ENCODE peak calls at places on chromosomes 13 and 19, in four cellular contexts. R, M, G and L are unnamed samples.

GRCh38 chr13:22897571-22898314 is 283.0 kb upstream of the SGCG start:
- DNase-seq in G (no peak), M (no peak), R (no peak), L (no peak)

GRCh38 chr19:4713384-4713951 is 10.2 kb downstream of the DPP9 start:
- DNase-seq in R (peak; percentile 70), G (no peak), M (peak; percentile 93), L (no peak)

GRCh38 chr13:109243311-109243951 is 543.0 kb downstream of the IRS2 start:
- DNase-seq in G (no peak), M (peak; percentile 85), R (no peak), L (no peak)

GRCh38 chr19:45305421-45305820 is 17.3 kb downstream of the CKM start:
- DNase-seq in M (peak; percentile 24), R (no peak), G (no peak), L (no peak)

GRCh38 chr19:2016041-2016807 is 710 bp upstream of the BTBD2 start:
- DNase-seq in R (peak; percentile 81), G (peak; percentile 68), M (peak; percentile 89), L (no peak)

GRCh38 chr19:18053571-18054219 is 33.0 kb downstream of the IL12RB1 start:
- DNase-seq in R (no peak), G (no peak), M (peak; percentile 23), L (no peak)

GRCh38 chr13:79648191-79648590 is 167.2 kb downstream of the NDFIP2 start:
- DNase-seq in G (no peak), R (no peak), M (no peak), L (no peak)

GRCh38 chr13:40137400-40137799 is 481.9 kb downstream of the COG6 start:
- DNase-seq in R (no peak), M (peak; percentile 30), G (no peak), L (no peak)

GRCh38 chr13:112738606-112739005 is 48.8 kb downstream of the ATP11A start:
- DNase-seq in M (no peak), G (no peak), R (no peak), L (no peak)

GRCh38 chr19:39405261-39405912 is 1.3 kb upstream of the ZFP36 start:
- DNase-seq in M (no peak), R (no peak), G (no peak), L (no peak)

GRCh38 chr13:111165611-111166010 is 50.5 kb downstream of the ARHGEF7 start:
- DNase-seq in G (no peak), R (no peak), M (no peak), L (no peak)

GRCh38 chr13:43014162-43014561 is 9.2 kb upstream of the DNAJC15 start:
- DNase-seq in M (no peak), G (no peak), R (no peak), L (no peak)

GRCh38 chr19:19064098-19064722 is 416 bp downstream of the SLC25A42 start:
- DNase-seq in M (no peak), R (no peak), G (no peak), L (no peak)
- TF ChIP-seq CTCF in M (peak; percentile 31), R (no peak), G (peak; percentile 27), L (no peak)

GRCh38 chr19:35994868-35995654 is at the start of gene SDHAF1:
- DNase-seq in M (peak; percentile 94), G (peak; percentile 87), R (peak; percentile 94), L (peak; percentile 73)
- TF ChIP-seq CTCF in M (no peak), G (no peak), R (no peak), L (no peak)

GRCh38 chr19:31058676-31059075 is 290.6 kb downstream of the TSHZ3 start:
- DNase-seq in M (no peak), R (no peak), G (no peak), L (no peak)

GRCh38 chr19:31049431-31049830 is 299.8 kb downstream of the TSHZ3 start:
- DNase-seq in R (no peak), M (no peak), G (no peak), L (no peak)

GRCh38 chr19:31055454-31055853 is 293.8 kb downstream of the TSHZ3 start:
- DNase-seq in M (no peak), G (no peak), R (no peak), L (no peak)

GRCh38 chr19:31054430-31054829 is 294.8 kb downstream of the TSHZ3 start:
- DNase-seq in G (no peak), M (peak; percentile 71), R (no peak), L (no peak)
- TF ChIP-seq CTCF in G (no peak), M (peak; percentile 79), R (no peak), L (no peak)

GRCh38 chr19:28502879-28503734 is 709.8 kb downstream of the UQCRFS1 start:
- DNase-seq in M (no peak), G (no peak), R (no peak), L (no peak)
- TF ChIP-seq CTCF in M (no peak), G (no peak), R (no peak), L (no peak)

GRCh38 chr13:51763486-51763885 is 40.5 kb downstream of the DHRS12 start:
- DNase-seq in M (no peak), G (no peak), R (no peak), L (no peak)

GRCh38 chr13:51765142-51765515 is 38.8 kb downstream of the DHRS12 start:
- DNase-seq in M (peak; percentile 38), R (no peak), G (no peak), L (no peak)

GRCh38 chr13:51767100-51767499 is 36.9 kb downstream of the DHRS12 start:
- DNase-seq in M (no peak), R (no peak), G (no peak), L (no peak)

GRCh38 chr13:51761638-51762350 is 42.2 kb downstream of the DHRS12 start:
- DNase-seq in G (no peak), R (no peak), M (no peak), L (no peak)

DNA sequence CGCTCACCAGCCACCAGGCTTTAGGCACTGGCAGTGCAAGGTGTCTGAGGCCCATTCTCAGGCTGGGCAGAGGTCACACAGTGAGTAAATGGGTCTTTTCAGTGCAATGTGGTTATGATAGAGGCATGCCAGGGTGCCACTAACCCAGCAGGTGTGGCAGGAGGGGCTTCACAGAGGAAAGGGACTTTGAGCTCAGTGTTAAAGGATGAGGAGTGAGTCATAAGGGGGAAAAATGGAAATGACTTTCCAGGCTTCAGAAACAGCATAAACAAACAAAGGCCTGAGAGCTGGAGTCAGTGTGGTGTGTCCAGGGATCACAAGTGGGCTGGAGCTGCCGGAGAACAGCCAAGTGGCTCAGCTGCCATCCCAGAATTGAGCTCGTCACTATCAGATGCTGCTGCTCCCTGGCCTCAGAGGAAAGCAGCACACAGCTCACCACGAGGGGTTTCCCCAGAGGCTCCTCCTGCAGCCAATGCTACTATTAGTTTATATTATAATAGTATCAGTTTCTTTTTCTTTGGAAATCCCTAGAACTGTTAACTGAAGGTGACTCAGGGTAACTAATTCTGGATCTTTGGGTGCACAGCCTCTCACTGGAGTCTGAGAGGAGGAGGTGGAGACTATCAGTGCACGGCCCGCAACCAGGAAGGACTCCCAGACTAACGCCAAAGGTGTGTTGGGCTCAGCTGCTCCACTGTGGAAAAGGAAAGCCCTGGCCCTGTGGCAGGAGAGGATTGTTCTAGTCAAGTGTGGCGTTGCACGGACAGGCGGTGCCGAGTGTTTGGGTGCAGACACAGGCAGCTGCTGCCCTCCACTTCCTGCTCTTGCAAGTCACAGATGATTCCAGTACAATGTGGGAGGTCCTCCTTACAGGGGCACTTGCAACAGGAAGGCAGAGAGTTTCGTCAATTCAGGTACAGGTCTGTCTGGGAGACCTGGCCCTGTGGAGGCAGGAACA is 39.5 kb downstream of the DHRS12 start:
- DNase-seq in R (peak; percentile 81), G (no peak), M (peak; percentile 68), L (no peak)
- TF ChIP-seq CTCF in R (no peak), G (no peak), M (no peak), L (no peak)

DNA sequence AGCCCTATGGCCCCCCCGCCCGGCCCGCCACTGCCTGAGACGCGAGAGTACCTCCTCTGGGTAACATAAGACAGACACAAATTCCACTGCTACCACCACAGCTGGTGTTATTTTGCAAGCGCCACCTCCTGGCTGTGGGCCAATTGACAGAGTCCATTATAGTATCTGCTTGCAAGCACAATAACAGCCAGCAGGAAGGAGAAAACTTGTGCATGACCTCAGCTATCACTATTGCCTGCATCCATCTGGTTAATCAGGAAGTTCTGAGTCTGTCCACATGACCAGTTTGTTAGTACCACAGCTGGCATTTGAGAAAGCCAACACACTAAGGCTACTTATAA is 25.3 kb upstream of the OR10H2 start:
- DNase-seq in G (no peak), R (peak; percentile 85), M (peak; percentile 57), L (peak; percentile 60)
- TF ChIP-seq CTCF in G (no peak), R (no peak), M (no peak), L (no peak)

GRCh38 chr19:8343483-8343844 is 402 bp upstream of the KANK3 start:
- DNase-seq in G (no peak), M (no peak), R (no peak), L (no peak)
- TF ChIP-seq CTCF in G (no peak), M (no peak), R (no peak), L (no peak)

GRCh38 chr19:43711751-43712355 is 4.0 kb upstream of the IRGC start:
- DNase-seq in G (no peak), R (no peak), M (no peak), L (no peak)
- TF ChIP-seq CTCF in G (no peak), R (no peak), M (no peak), L (no peak)

DNA sequence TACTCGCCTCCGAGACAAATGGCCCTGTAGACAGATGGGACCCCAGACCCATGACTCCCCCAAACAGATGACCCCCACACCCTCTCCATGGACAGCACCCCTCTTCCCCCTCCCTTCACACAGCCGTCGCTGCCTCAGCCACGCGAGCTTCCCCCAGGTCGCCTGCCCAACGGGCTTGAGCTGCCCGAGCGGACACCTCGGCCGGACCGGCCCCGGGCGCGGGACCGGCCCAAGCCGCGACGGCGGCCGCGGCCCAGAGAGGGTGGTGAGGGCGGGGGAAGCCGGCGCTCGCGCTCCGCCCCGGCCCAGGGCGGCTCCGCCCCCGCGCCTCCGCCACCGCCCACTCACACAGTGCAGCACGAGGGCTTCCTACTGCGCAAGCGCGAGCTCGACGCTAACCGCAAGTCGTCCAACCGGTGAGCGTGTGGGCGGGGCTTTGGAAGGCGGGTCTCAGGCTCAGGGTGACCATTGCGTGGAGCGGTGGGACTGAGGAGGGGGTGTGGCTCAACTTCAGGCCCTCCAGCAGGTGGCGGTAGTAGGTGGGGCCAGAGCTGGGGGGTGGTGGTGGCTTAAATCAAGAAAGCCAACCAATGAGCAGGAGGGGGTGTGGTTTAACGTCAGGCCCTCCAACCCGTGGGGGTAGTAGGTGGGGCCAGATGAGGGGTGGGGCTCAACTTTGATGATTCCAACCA is 6.2 kb upstream of the SHKBP1 start:
- DNase-seq in R (peak; percentile 97), G (peak; percentile 97), M (peak; percentile 99), L (peak; percentile 92)
- TF ChIP-seq CTCF in R (no peak), G (peak; percentile 23), M (no peak), L (no peak)

DNA sequence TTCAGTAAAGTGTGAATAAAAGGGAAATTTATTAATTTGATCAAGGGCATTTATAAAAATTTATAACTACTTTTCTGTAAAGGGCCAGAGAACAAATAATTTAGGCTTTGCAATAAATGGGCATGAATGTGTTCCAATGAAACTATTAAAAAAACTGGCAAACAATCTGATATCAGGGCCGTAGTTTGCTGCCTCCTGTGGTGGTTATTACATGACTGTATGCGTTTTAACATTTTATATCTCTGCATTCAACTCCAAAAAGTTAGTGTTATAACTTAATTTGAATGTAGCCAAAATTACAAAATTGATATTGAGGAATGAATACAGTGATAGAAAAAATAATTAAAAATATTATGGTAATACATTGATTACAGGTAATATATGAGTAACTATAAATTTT is 80.5 kb upstream of the POSTN start:
- DNase-seq in R (no peak), G (no peak), M (no peak), L (no peak)
- TF ChIP-seq CTCF in R (no peak), G (no peak), M (peak; percentile 15), L (no peak)